ENCODE peak calls at places on chromosomes 12 and 14, in five cellular contexts. D is IMR-90, Q is Caco-2, V is retinal pigment epithelial cell, P is fibroblast of pulmonary artery. I is an unnamed sample.

GRCh38 chr12:103632554-103633216 is 45.6 kb downstream of the STAB2 start:
- DNase-seq in D (peak), Q (peak), V (peak), P (peak), I (peak)

GRCh38 chr12:96208801-96209534 is 14.8 kb downstream of the ELK3 start:
- DNase-seq in D (no peak), Q (no peak), V (no peak), P (peak), I (no peak)

GRCh38 chr12:83250866-83251265 is 564.2 kb downstream of the TMTC2 start:
- DNase-seq in D (no peak), Q (no peak), V (no peak), P (no peak), I (no peak)

GRCh38 chr12:6372403-6373003 is 2.9 kb downstream of the SCNN1A start:
- DNase-seq in D (peak), Q (peak), V (peak), P (peak), I (peak)

GRCh38 chr14:50230601-50231474 is 540 bp downstream of the SOS2 start:
- DNase-seq in D (peak), Q (peak), V (peak), P (peak), I (peak)

GRCh38 chr12:90004319-90005074 is 295.9 kb upstream of the ATP2B1 start:
- DNase-seq in D (no peak), Q (no peak), V (no peak), P (no peak), I (no peak)

GRCh38 chr14:51097287-51097686 is 2.4 kb upstream of the TRIM9 start:
- DNase-seq in D (no peak), Q (no peak), V (no peak), P (no peak), I (no peak)

GRCh38 chr12:55908726-55909512 is 18.8 kb downstream of the PYM1 start:
- DNase-seq in D (peak), Q (peak), V (peak), P (peak), I (peak)

GRCh38 chr12:3757261-3757660 is 4.4 kb upstream of the CRACR2A start:
- DNase-seq in D (no peak), Q (no peak), V (no peak), P (no peak), I (no peak)

GRCh38 chr14:81400852-81401251 is 728 bp upstream of the STON2 start:
- DNase-seq in D (peak), Q (peak), V (peak), P (peak), I (peak)

GRCh38 chr12:71686658-71687025 is 760 bp downstream of the TMEM19 start:
- DNase-seq in D (peak), Q (no peak), V (no peak), P (peak), I (peak)

GRCh38 chr14:36519431-36520321 is at the start of gene NKX2-1:
- DNase-seq in D (no peak), Q (peak), V (no peak), P (no peak), I (no peak)

GRCh38 chr14:65703996-65704395 is 291.5 kb downstream of the FUT8 start:
- DNase-seq in D (peak), Q (no peak), V (no peak), P (peak), I (peak)

GRCh38 chr12:5222729-5223128 is 179.1 kb downstream of the KCNA5 start:
- DNase-seq in D (no peak), Q (no peak), V (no peak), P (no peak), I (no peak)

GRCh38 chr12:113203852-113204760 is 17.2 kb upstream of the TPCN1 start:
- DNase-seq in D (no peak), Q (no peak), V (no peak), P (peak), I (peak)

GRCh38 chr14:83251402-83251801 is 1717.7 kb upstream of the SEL1L start:
- DNase-seq in D (no peak), Q (no peak), V (no peak), P (no peak), I (no peak)

GRCh38 chr12:128914908-128915563 is 61.8 kb downstream of the GLT1D1 start:
- DNase-seq in D (no peak), Q (no peak), V (no peak), P (no peak), I (no peak)

GRCh38 chr12:46112364-46112763 is 122.0 kb upstream of the SCAF11 start:
- DNase-seq in D (no peak), Q (no peak), V (no peak), P (no peak), I (no peak)

GRCh38 chr14:80930836-80931389 is 10.6 kb downstream of the CEP128 start:
- DNase-seq in D (peak), Q (no peak), V (peak), P (peak), I (peak)

GRCh38 chr14:63901434-63902085 is 48.8 kb downstream of the SYNE2 start:
- DNase-seq in D (peak), Q (no peak), V (no peak), P (peak), I (peak)

GRCh38 chr14:50047274-50047676 is 69.1 kb downstream of the VCPKMT start:
- DNase-seq in D (no peak), Q (peak), V (no peak), P (no peak), I (no peak)

GRCh38 chr12:89573081-89573810 is 47.4 kb upstream of the POC1B start:
- DNase-seq in D (no peak), Q (no peak), V (no peak), P (no peak), I (peak)

GRCh38 chr12:49872381-49872780 is 29.5 kb upstream of the BCDIN3D start:
- DNase-seq in D (no peak), Q (no peak), V (no peak), P (no peak), I (no peak)

GRCh38 chr12:110287986-110288385 is 6.9 kb downstream of the ATP2A2 start:
- DNase-seq in D (no peak), Q (no peak), V (no peak), P (no peak), I (no peak)

GRCh38 chr12:11959117-11959823 is 111.5 kb upstream of the BCL2L14 start:
- DNase-seq in D (peak), Q (no peak), V (no peak), P (no peak), I (no peak)

GRCh38 chr14:99971929-99972747 is 93.1 kb upstream of the EVL start:
- DNase-seq in D (peak), Q (no peak), V (no peak), P (no peak), I (no peak)

GRCh38 chr14:105600939-105601359 is 74.6 kb downstream of the TMEM121 start:
- DNase-seq in D (no peak), Q (no peak), V (no peak), P (no peak), I (no peak)

GRCh38 chr12:22538336-22538735 is 6.0 kb downstream of the C2CD5 start:
- DNase-seq in D (peak), Q (no peak), V (no peak), P (no peak), I (no peak)

GRCh38 chr12:19764408-19764807 is 325.1 kb downstream of the AEBP2 start:
- DNase-seq in D (peak), Q (no peak), V (peak), P (peak), I (peak)

GRCh38 chr14:33949051-33950037 is 1.5 kb downstream of the EGLN3 start:
- DNase-seq in D (no peak), Q (no peak), V (no peak), P (peak), I (no peak)

GRCh38 chr14:68249534-68250517 is 430.2 kb downstream of the RAD51B start:
- DNase-seq in D (peak), Q (peak), V (no peak), P (peak), I (peak)

GRCh38 chr14:104976198-104977007 is 1.8 kb downstream of the AHNAK2 start:
- DNase-seq in D (peak), Q (peak), V (peak), P (peak), I (peak)

GRCh38 chr12:11106288-11106687 is 14.2 kb upstream of the TAS2R43 start:
- DNase-seq in D (no peak), Q (no peak), V (no peak), P (no peak), I (no peak)

GRCh38 chr12:116601933-116602809 is 43.0 kb downstream of the MAP1LC3B2 start:
- DNase-seq in D (no peak), Q (no peak), V (no peak), P (peak), I (no peak)

GRCh38 chr14:50107850-50108249 is 8.5 kb downstream of the VCPKMT start:
- DNase-seq in D (no peak), Q (no peak), V (no peak), P (no peak), I (no peak)

GRCh38 chr14:71606064-71606463 is 326.2 kb upstream of the RGS6 start:
- DNase-seq in D (no peak), Q (no peak), V (no peak), P (no peak), I (no peak)

GRCh38 chr12:12191008-12191407 is 75.8 kb downstream of the LRP6 start:
- DNase-seq in D (no peak), Q (no peak), V (no peak), P (no peak), I (no peak)

GRCh38 chr14:72451081-72451972 is 442.6 kb downstream of the DPF3 start:
- DNase-seq in D (no peak), Q (no peak), V (peak), P (no peak), I (peak)

GRCh38 chr12:6074979-6075585 is 49.4 kb downstream of the VWF start:
- DNase-seq in D (no peak), Q (no peak), V (no peak), P (no peak), I (no peak)

GRCh38 chr12:79775355-79776073 is 84.8 kb upstream of the PAWR start:
- DNase-seq in D (no peak), Q (no peak), V (no peak), P (no peak), I (no peak)
- H3K4me3 ChIP-seq in D (no peak), Q (no peak), V (no peak), P (no peak), I (no peak)

GRCh38 chr12:121992059-121992879 is 29.4 kb upstream of the BCL7A start:
- DNase-seq in D (peak), Q (no peak), V (peak), P (peak), I (peak)

GRCh38 chr12:122001379-122002209 is 20.1 kb upstream of the BCL7A start:
- DNase-seq in D (no peak), Q (no peak), V (no peak), P (no peak), I (no peak)

GRCh38 chr12:121996050-121996944 is 25.4 kb upstream of the BCL7A start:
- DNase-seq in D (peak), Q (no peak), V (no peak), P (no peak), I (no peak)

DNA sequence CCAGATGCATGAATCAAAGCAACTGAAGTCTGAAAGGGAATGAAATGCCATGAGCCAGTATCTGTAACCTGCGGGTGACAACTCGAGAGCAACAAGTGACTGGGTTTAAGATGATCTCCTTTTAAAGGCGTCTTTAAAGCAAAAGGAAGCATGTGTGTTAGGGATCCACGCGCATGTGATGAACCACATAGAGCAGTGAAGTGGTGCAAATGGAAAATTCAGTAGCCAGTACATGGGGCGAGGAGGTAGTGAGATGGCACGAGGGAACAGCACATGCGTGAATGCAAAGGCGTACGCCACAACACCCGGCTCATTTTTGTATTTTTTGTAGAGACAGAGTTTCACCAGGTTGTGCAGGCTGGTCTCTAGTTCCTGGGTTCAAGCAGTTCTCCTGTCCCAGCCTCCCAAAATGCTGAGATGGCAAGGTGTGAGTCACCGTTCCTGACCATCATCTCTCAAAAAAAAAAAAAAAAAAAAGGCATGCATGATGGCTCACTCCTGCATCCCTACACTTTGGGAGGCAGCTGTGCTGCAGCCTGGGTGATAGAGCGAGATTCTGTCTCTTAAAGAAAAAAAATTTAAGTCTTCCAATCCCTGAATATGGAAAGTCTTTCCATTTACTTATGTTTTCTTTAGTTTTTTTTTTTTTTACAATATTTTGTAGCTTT is 24.6 kb upstream of the BCL7A start:
- DNase-seq in D (peak), Q (no peak), V (no peak), P (no peak), I (no peak)
- TF ChIP-seq CTCF in D (no peak), Q (no peak), V (no peak), P (no peak), I (no peak)

DNA sequence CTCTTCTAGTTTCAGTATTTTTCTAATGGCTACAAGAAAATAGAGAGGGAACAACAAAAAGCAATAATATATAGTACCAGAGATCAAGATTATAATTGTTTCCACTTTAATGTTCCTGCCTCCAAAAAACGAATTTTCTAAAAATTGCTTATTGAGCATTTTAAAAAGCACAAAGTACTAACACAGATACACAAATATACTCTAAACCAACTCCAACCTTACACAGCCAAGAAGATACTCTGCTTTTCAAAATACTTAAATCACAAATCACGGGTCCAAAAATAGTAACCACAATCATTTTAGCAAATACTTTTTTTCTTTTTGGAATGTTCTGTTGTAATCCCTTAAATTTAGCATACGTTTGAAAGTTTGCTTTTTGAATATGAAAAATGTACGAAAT is 2.0 kb downstream of the YAF2 start:
- DNase-seq in D (no peak), Q (no peak), V (no peak), P (no peak), I (peak)
- H3K4me3 ChIP-seq in D (no peak), Q (no peak), V (no peak), P (peak), I (no peak)

GRCh38 chr14:40445020-40445419 is 1012.8 kb upstream of the FBXO33 start:
- DNase-seq in D (no peak), Q (no peak), V (no peak), P (no peak), I (no peak)
- TF ChIP-seq CTCF in D (no peak), Q (no peak), V (no peak), P (no peak), I (no peak)

DNA sequence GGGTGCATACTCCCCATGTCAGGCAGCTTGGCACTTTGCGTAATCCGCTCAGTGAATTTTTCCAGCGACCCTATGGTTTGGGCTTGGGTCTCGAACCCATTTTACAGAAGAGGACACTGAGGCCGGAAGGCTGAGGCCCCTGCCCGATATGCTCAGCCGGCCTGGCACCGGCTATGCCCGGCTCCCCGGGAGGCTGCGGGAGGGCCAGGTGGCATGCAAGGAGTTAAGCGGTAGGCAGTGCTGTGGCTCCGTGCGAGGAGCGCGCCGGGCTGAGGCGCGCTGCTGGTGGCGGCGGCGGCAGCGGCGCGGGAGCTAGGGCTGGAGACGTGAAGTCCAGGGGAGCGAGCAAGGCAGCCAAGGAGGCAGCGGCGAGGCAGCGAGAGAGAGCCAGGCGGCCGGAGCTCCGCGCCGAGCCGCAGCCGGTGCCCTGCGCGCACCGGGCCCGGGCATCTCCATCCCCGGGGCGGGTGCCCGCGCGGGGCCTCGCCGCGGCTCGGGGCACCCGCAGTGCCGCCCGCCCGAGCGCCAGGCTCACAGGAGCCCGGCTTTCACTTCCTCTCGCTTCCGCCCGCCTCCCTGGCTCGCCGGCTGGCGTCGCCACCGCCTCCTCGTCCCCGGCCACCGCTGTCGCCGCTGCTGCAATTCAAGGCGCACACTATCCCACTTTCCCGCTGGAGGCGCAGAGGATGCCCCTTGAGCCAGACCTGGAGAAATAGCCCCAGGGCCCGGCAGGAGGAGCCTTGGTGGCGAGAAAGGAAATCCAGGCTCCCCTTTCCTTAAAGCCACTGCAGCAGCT is at the start of gene WSCD2:
- DNase-seq in D (no peak), Q (peak), V (no peak), P (peak), I (peak)
- H3K4me3 ChIP-seq in D (no peak), Q (peak), V (no peak), P (no peak), I (peak)

GRCh38 chr12:81610955-81611889 is 147.9 kb downstream of the PPFIA2 start:
- DNase-seq in D (peak), Q (no peak), V (no peak), P (peak), I (no peak)
- TF ChIP-seq CTCF in D (peak), Q (peak), V (peak), P (peak), I (peak)

GRCh38 chr12:86283607-86284006 is 27.4 kb upstream of the MGAT4C start:
- DNase-seq in D (no peak), Q (no peak), V (no peak), P (no peak), I (no peak)
- H3K4me3 ChIP-seq in D (no peak), Q (no peak), V (no peak), P (no peak), I (no peak)